ENCODE peak calls at places on chromosomes 6 and 20, in four cellular contexts. C is GM12878, J is K562, W is HepG2. S is an unnamed sample.
A peak's percentile ranks its signal among the peaks of the same experiment; 100 is the strongest.

GRCh38 chr6:44126320-44127149 is 717 bp downstream of the MRPL14 start:
- DNase-seq in C (peak; percentile 40), W (peak; percentile 50), J (peak; percentile 84), S (peak; percentile 69)

GRCh38 chr6:104957301-104958177 is 632 bp downstream of the LIN28B start:
- DNase-seq in J (peak; percentile 55), C (no peak), W (peak; percentile 16), S (peak; percentile 20)

GRCh38 chr6:51398064-51398740 is 579.5 kb downstream of the TFAP2B start:
- DNase-seq in J (no peak), W (no peak), C (peak; percentile 24), S (no peak)

GRCh38 chr6:169935348-169935718 is 183.9 kb downstream of the ERMARD start:
- DNase-seq in C (no peak), W (no peak), J (no peak), S (no peak)

GRCh38 chr6:14149053-14149746 is 31.6 kb downstream of the CD83 start:
- DNase-seq in W (no peak), J (no peak), C (no peak), S (no peak)

GRCh38 chr6:150702675-150703074 is 103.0 kb downstream of the PLEKHG1 start:
- DNase-seq in J (no peak), C (no peak), W (no peak), S (no peak)

GRCh38 chr20:4090756-4091331 is 75.5 kb upstream of the RNF24 start:
- DNase-seq in C (no peak), W (peak; percentile 76), J (peak; percentile 39), S (no peak)

GRCh38 chr20:35443003-35443402 is 5.0 kb upstream of the GDF5 start:
- DNase-seq in W (no peak), J (no peak), C (no peak), S (no peak)

GRCh38 chr6:149855741-149856140 is 8.4 kb downstream of the LRP11 start:
- DNase-seq in C (no peak), W (no peak), J (no peak), S (no peak)

GRCh38 chr6:14798996-14799588 is 446.8 kb upstream of the JARID2 start:
- DNase-seq in J (no peak), C (no peak), W (no peak), S (no peak)

GRCh38 chr6:125558451-125558850 is 191.0 kb upstream of the HEY2 start:
- DNase-seq in J (no peak), C (no peak), W (no peak), S (no peak)

DNA sequence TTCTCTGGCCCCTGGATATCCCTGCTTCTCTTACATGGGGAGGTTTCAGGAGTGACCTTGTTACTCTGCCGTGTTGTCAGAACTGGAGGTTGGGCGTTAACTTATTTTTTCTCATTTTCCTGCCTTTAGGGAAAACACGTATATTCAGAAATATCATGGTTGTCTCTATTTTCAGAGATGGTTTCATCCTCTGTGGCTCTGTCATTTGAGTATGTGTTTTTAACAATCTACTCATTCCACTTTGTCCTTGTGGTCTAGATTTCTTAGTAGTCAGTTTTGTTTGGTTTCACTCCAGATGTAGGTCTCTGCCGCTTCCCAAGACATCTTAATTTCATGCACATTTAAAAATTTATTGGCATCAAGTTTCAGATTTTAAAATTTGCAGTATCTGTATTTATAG is 45.9 kb downstream of the KCNS1 start:
- DNase-seq in W (no peak), C (peak; percentile 40), J (no peak), S (no peak)
- TF ChIP-seq FOXM1 in W (no peak), C (no peak), J (no peak), S (no peak)

DNA sequence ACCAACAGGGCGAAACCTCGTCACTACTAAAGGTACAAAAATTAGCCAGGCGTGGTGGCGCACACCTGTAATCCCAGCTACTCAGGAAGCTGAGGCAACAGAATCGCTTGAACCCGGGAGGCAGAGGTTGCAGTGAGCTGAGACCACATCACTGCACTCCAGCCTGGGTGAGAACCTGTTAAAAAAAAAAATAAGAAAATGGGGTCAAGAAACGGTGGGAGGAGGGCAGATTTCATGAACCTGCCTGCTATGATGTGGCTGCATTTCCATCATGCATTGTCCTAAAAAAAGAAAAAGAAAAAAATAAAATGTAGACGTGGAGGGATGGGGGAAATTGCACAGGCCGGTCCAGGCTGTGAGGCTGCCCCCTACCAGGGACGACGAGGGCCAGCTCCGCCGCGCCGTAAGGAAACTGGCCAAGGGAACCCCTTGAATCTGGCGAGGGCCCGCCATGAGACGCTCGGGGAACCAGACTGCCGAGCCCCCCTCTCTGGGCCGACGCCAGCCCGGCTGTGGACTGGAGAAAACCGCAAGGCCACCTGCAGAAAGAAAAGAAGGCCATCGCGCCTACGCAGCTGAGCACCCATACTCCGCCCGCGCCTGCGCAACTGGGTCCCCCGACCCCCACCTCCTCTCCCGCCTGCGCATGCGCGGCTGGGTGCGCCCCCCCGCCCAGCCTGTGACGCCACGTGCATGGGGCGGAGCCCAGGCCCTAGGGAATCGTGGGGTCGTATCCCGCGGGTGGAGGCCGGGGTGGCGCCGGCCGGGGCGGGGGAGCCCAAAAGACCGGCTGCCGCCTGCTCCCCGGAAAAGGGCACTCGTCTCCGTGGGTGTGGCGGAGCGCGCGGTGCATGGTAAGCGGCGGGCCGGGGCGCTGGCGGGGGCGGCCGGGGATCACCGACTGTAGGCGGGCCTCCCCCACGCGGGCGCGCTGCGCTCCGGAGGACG is at the start of gene ENTPD6:
- DNase-seq in W (peak; percentile 90), J (peak; percentile 97), C (peak; percentile 63), S (peak; percentile 96)
- TF ChIP-seq TARDBP in W (peak; percentile 43), J (no peak), C (no peak), S (peak; percentile 27)

DNA sequence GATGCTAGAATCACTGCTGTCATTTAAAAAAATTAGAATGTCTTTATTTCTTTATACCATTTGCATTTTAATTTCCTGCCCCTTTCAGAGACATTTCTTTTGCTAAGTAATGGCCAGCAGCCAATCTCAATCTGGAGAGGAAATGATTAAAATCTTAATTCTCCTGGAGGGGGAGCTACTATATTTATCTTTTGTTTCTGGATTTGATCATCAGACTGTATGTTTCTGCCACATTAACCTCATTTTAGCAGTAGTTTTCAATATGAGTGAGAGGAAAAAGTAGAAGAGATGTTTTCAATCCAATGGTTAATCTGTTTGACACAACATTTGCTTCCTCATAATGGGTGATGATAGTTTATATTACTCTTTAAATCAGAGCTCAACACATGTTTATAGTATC is 138.0 kb downstream of the FUT9 start:
- DNase-seq in W (no peak), C (no peak), J (no peak), S (no peak)
- TF ChIP-seq FOXM1 in W (no peak), C (no peak), J (no peak), S (no peak)

GRCh38 chr6:28315628-28316027 is 20.3 kb downstream of the ZSCAN31 start:
- DNase-seq in J (peak; percentile 62), W (no peak), C (no peak), S (no peak)
- TF ChIP-seq TARDBP in J (no peak), W (no peak), C (no peak), S (no peak)

GRCh38 chr6:79911992-79912391 is 35.4 kb downstream of the ELOVL4 start:
- DNase-seq in J (no peak), C (no peak), W (no peak), S (no peak)

GRCh38 chr6:79909517-79909916 is 37.8 kb downstream of the ELOVL4 start:
- DNase-seq in W (no peak), C (no peak), J (no peak), S (no peak)

DNA sequence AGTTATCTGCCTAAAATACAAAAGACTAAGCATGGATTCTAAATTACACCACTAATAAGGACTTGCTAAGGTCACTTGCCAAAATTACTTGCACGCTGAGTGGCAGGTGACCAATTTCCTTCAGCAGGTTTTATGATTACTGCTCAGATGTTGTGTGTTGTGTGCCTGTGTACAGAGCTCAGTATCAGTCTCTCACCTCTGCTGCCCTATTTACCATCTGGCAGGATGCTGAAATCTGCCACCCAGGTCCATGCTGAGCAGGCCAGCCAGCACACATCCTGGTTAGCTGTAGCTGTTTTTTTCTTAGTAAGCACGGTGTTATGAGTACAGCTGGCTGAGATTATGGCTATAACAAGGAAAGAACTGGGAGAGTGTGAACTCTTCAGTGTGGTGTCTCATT is 34.0 kb downstream of the ELOVL4 start:
- DNase-seq in J (no peak), W (no peak), C (no peak), S (no peak)
- TF ChIP-seq FOXM1 in J (no peak), W (no peak), C (no peak), S (no peak)

DNA sequence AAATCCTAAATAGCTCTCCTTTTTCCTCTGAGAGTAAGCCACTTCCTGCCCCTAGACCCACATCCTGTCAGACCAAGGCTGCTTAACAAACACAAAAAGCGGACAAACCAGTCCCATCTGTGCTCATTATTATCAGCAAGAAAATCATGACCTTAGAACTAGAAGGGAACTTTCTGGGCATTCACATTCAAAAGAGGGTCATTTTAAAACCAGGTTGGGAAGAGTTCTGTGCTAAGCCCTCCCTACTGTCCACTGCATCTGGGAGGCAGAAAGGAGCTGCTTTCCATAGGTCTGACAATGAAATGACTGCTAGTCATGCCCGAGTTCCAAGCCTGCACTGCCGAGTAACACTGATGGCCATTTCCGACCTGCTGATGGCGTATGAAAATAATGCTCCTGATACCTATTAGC is 15.4 kb downstream of the EZR start:
- DNase-seq in W (no peak), J (no peak), C (no peak), S (no peak)
- TF ChIP-seq TARDBP in W (no peak), J (no peak), C (no peak), S (no peak)

DNA sequence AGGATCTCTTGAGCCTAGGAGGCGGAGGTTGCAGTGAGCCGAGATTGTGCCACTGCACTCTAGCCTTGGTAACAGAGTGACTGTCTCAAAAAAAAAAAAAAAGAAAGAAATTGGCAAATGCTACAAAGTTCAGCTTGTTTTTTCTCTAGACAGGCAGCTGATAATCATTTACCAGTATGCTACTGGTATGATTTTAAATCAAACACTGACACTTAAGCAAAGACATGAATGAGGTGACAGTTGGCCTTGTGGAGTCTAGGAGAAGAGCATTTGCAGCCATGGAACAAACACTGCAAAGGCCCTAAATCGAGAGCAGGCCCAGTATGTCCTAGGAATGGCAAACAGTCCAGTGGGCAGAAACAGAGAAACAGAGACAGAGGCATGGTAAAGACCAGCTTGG is 99.7 kb upstream of the CEP85L start:
- DNase-seq in C (no peak), J (no peak), W (peak; percentile 17), S (no peak)
- TF ChIP-seq FOXM1 in C (no peak), J (no peak), W (no peak), S (no peak)

GRCh38 chr20:50389437-50389807 is 120.8 kb upstream of the PTPN1 start:
- DNase-seq in C (no peak), J (no peak), W (peak; percentile 99), S (no peak)
- TF ChIP-seq TARDBP in C (no peak), J (no peak), W (no peak), S (no peak)

GRCh38 chr20:1263853-1264252 is 2.2 kb upstream of the SNPH start:
- DNase-seq in J (no peak), W (no peak), C (no peak), S (no peak)
- TF ChIP-seq FOXM1 in J (no peak), W (no peak), C (no peak), S (no peak)